ENCODE peak calls at places on chromosomes 7 and 10, in nine cellular contexts. P is cardiac muscle cell, N is PC-3, O is Calu3, M is endothelial cell, Q is spleen, T is nephron progenitor cell, W is AG04450, X is GM10248. C is an unnamed sample.
A peak's percentile ranks its signal among the peaks of the same experiment; 100 is the strongest.

GRCh38 chr10:100741386-100742066 is 3.9 kb upstream of the PAX2 start:
- DNase-seq in O (no peak), T (no peak), N (no peak), P (no peak), M (no peak), W (no peak), Q (no peak), X (no peak), C (no peak)

GRCh38 chr10:30818010-30818660 is 188.6 kb upstream of the LYZL2 start:
- DNase-seq in O (peak; percentile 41), T (peak; percentile 40), M (no peak), X (no peak), Q (peak; percentile 85), N (peak; percentile 12), W (no peak), P (peak; percentile 93), C (peak; percentile 78)

GRCh38 chr7:74061840-74062539 is 21.6 kb upstream of the LIMK1 start:
- DNase-seq in X (no peak), Q (peak; percentile 89), O (peak; percentile 75), N (peak; percentile 85), T (no peak), P (peak; percentile 96), M (no peak), W (peak; percentile 69), C (peak; percentile 78)

GRCh38 chr7:98021588-98022351 is 31.8 kb upstream of the OCM2 start:
- DNase-seq in N (peak; percentile 77), W (peak; percentile 18), O (peak; percentile 83), T (peak; percentile 92), P (peak; percentile 73), X (peak; percentile 86), M (peak; percentile 92), Q (peak; percentile 94), C (peak; percentile 69)

GRCh38 chr7:131517218-131517923 is 39.1 kb downstream of the PODXL start:
- DNase-seq in Q (no peak), X (no peak), N (no peak), O (no peak), T (no peak), M (no peak), P (no peak), W (no peak), C (no peak)

GRCh38 chr7:153567426-153567825 is 484.8 kb upstream of the DPP6 start:
- DNase-seq in N (no peak), P (peak; percentile 44), X (no peak), Q (no peak), T (no peak), M (no peak), O (no peak), W (no peak), C (no peak)

GRCh38 chr10:127337801-127338200 is 141.4 kb upstream of the INSYN2A start:
- DNase-seq in O (no peak), Q (no peak), P (peak; percentile 21), N (no peak), M (no peak), X (no peak), T (peak; percentile 14), W (no peak), C (no peak)

GRCh38 chr7:2281556-2281955 is 32.7 kb downstream of the SNX8 start:
- DNase-seq in P (peak; percentile 76), Q (no peak), M (no peak), T (no peak), N (no peak), X (no peak), W (no peak), O (no peak), C (peak; percentile 16)

GRCh38 chr10:42876476-42876875 is 93.9 kb downstream of the BMS1 start:
- DNase-seq in X (no peak), O (no peak), N (no peak), M (no peak), T (no peak), W (no peak), P (no peak), Q (no peak), C (no peak)

GRCh38 chr10:89296227-89296648 is 5.6 kb upstream of the IFIT2 start:
- DNase-seq in O (no peak), T (no peak), X (no peak), N (no peak), Q (no peak), P (peak; percentile 75), M (no peak), W (peak; percentile 46), C (peak; percentile 48)

GRCh38 chr10:34098817-34099567 is 716.1 kb downstream of the PARD3 start:
- DNase-seq in P (no peak), N (no peak), O (no peak), T (no peak), X (no peak), M (no peak), Q (no peak), W (no peak), C (no peak)

GRCh38 chr10:71084061-71084817 is 128.1 kb upstream of the UNC5B start:
- DNase-seq in O (no peak), W (no peak), T (no peak), N (no peak), X (no peak), M (no peak), P (no peak), Q (peak; percentile 36), C (no peak)

GRCh38 chr10:46282460-46283216 is 4.2 kb upstream of the ANTXRL start:
- DNase-seq in T (peak; percentile 74), N (peak; percentile 42), Q (peak; percentile 96), O (peak; percentile 73), W (peak; percentile 18), X (peak; percentile 62), M (peak; percentile 40), P (peak; percentile 90), C (no peak)

GRCh38 chr10:123994417-123995081 is 98.8 kb downstream of the CHST15 start:
- DNase-seq in M (peak; percentile 99), P (peak; percentile 92), N (peak; percentile 93), T (peak; percentile 98), O (peak; percentile 92), X (peak; percentile 89), Q (peak; percentile 97), W (peak; percentile 61), C (peak; percentile 84)

GRCh38 chr10:111298031-111298430 is 221.2 kb downstream of the ADRA2A start:
- DNase-seq in M (no peak), Q (no peak), O (no peak), X (no peak), W (no peak), N (no peak), T (no peak), P (no peak), C (no peak)

GRCh38 chr7:157370761-157371160 is 34.0 kb downstream of the DNAJB6 start:
- DNase-seq in Q (no peak), N (no peak), T (no peak), X (no peak), O (no peak), P (no peak), W (no peak), M (no peak), C (no peak)

GRCh38 chr7:157368955-157369354 is 32.2 kb downstream of the DNAJB6 start:
- DNase-seq in N (no peak), W (no peak), X (no peak), M (no peak), Q (no peak), O (no peak), T (no peak), P (no peak), C (no peak)

GRCh38 chr7:157372300-157373232 is 35.8 kb downstream of the DNAJB6 start:
- DNase-seq in W (no peak), M (no peak), O (no peak), P (no peak), X (no peak), N (no peak), Q (no peak), T (no peak), C (no peak)

GRCh38 chr7:157373493-157373892 is 36.7 kb downstream of the DNAJB6 start:
- DNase-seq in O (no peak), X (no peak), T (no peak), W (no peak), M (no peak), Q (no peak), N (no peak), P (no peak), C (no peak)

GRCh38 chr7:157371296-157371695 is 34.5 kb downstream of the DNAJB6 start:
- DNase-seq in N (no peak), M (no peak), X (no peak), T (no peak), P (no peak), Q (no peak), W (no peak), O (no peak), C (no peak)
- TF ChIP-seq CTCF in N (no peak), M (no peak), X (no peak), T (no peak), P (no peak), Q (no peak), W (no peak), O (no peak), C (no peak)

DNA sequence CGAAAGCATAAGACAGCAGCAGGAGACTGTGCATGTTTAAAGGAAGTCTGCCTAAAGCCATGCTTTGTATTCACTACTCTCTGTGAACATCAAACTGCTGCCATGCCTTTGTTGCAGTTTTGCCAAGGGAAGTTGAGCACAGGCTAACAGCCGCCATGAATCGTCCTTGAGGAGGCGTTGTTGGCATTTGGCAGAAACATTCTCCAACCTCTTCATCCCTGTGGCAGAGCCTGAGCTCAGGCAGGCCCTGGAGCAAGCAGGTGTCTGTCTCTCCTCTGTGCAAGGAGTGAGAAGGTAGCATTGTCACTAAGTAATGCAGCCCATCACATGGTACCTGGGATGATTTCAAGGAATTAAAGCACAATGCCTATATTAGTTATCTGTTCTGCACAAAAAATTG is 46.7 kb upstream of the KIAA1217 start:
- DNase-seq in O (no peak), M (no peak), T (no peak), W (no peak), N (no peak), Q (no peak), P (no peak), X (no peak), C (no peak)
- TF ChIP-seq CTCF in O (no peak), M (no peak), T (no peak), W (no peak), N (no peak), Q (no peak), P (no peak), X (no peak), C (no peak)

GRCh38 chr10:28097633-28098032 is 98.8 kb upstream of the ODAD2 start:
- DNase-seq in T (no peak), O (no peak), M (no peak), N (no peak), X (no peak), Q (no peak), W (no peak), P (no peak), C (no peak)
- TF ChIP-seq CTCF in T (no peak), O (no peak), M (peak; percentile 47), N (no peak), X (no peak), Q (no peak), W (peak; percentile 8), P (no peak), C (no peak)

GRCh38 chr10:94349327-94349726 is 13.4 kb downstream of the NOC3L start:
- DNase-seq in T (no peak), O (no peak), Q (no peak), W (no peak), N (no peak), X (no peak), P (peak; percentile 50), M (no peak), C (no peak)
- TF ChIP-seq CTCF in T (no peak), O (no peak), Q (no peak), W (no peak), N (no peak), X (no peak), P (no peak), M (no peak), C (no peak)